ENCODE peak calls at places on chromosomes 5 and 9, in nine cellular contexts. H is fibroblast of lung, K is mesendoderm, F is GM23248, R is GM12878, T is H9, Q is Karpas-422, Y is IMR-90, J is K562. N is an unnamed sample.
A peak's percentile ranks its signal among the peaks of the same experiment; 100 is the strongest.

GRCh38 chr5:10332301-10332700 is 21.2 kb upstream of the MARCHF6 start:
- DNase-seq in H (no peak), K (no peak), F (no peak), R (no peak), T (no peak), Q (no peak), Y (no peak), J (no peak), N (no peak)

GRCh38 chr9:117121331-117121730 is 293.5 kb downstream of the ASTN2 start:
- DNase-seq in H (no peak), K (no peak), F (no peak), R (no peak), T (no peak), Q (no peak), Y (no peak), J (no peak), N (no peak)

GRCh38 chr5:128773378-128773777 is 191.9 kb upstream of the SLC27A6 start:
- DNase-seq in H (no peak), K (no peak), F (no peak), R (no peak), T (no peak), Q (no peak), Y (no peak), J (no peak), N (no peak)

GRCh38 chr5:40570408-40571129 is 109.1 kb upstream of the PTGER4 start:
- DNase-seq in H (peak; percentile 72), K (no peak), F (peak; percentile 85), R (peak; percentile 26), T (no peak), Q (no peak), Y (peak; percentile 90), J (no peak), N (no peak)

GRCh38 chr9:80561526-80561925 is 989.8 kb downstream of the TLE4 start:
- DNase-seq in H (no peak), K (no peak), F (no peak), R (no peak), T (no peak), Q (no peak), Y (no peak), J (no peak), N (no peak)

GRCh38 chr9:9108641-9109040 is 1309.1 kb upstream of the DMAC1 start:
- DNase-seq in H (no peak), K (peak; percentile 72), F (no peak), R (no peak), T (no peak), Q (no peak), Y (no peak), J (no peak), N (no peak)

GRCh38 chr9:9612270-9612669 is 1000.5 kb downstream of the PTPRD start:
- DNase-seq in H (no peak), K (no peak), F (no peak), R (peak; percentile 3), T (no peak), Q (no peak), Y (no peak), J (no peak), N (no peak)

GRCh38 chr9:126309427-126310179 is 17.0 kb upstream of the MVB12B start:
- DNase-seq in H (no peak), K (no peak), F (no peak), R (no peak), T (no peak), Q (no peak), Y (no peak), J (no peak), N (no peak)

GRCh38 chr5:9888517-9888916 is 258.4 kb upstream of the TAS2R1 start:
- DNase-seq in H (peak; percentile 80), K (no peak), F (peak; percentile 91), R (no peak), T (no peak), Q (no peak), Y (peak; percentile 96), J (no peak), N (no peak)

GRCh38 chr9:135349963-135350360 is 129.6 kb upstream of the PPP1R26 start:
- DNase-seq in H (no peak), K (no peak), F (no peak), R (no peak), T (no peak), Q (no peak), Y (no peak), J (no peak), N (no peak)

GRCh38 chr9:97386733-97387503 is 25.0 kb upstream of the TDRD7 start:
- DNase-seq in H (peak; percentile 63), K (peak; percentile 85), F (peak; percentile 81), R (no peak), T (peak; percentile 88), Q (peak; percentile 84), Y (peak; percentile 56), J (peak; percentile 86), N (peak; percentile 73)

GRCh38 chr5:119187776-119188529 is 117.1 kb downstream of the DMXL1 start:
- DNase-seq in H (no peak), K (no peak), F (no peak), R (no peak), T (no peak), Q (no peak), Y (no peak), J (no peak), N (no peak)

GRCh38 chr5:127136908-127137307 is 63.6 kb upstream of the C5orf63 start:
- DNase-seq in H (no peak), K (no peak), F (no peak), R (no peak), T (no peak), Q (no peak), Y (no peak), J (no peak), N (no peak)

GRCh38 chr5:170312666-170313065 is 15.1 kb upstream of the LCP2 start:
- DNase-seq in H (no peak), K (no peak), F (peak; percentile 53), R (no peak), T (no peak), Q (peak; percentile 59), Y (peak; percentile 3), J (no peak), N (no peak)
- H3K27me3 ChIP-seq in H (no peaks in the 10 kb centered on the region), K (no peaks in the 10 kb centered on the region), F (peaks cover 28% of the 10 kb centered on the region), R (no peaks in the 10 kb centered on the region), T (no peaks in the 10 kb centered on the region), Q (no peaks in the 10 kb centered on the region), Y (no peaks in the 10 kb centered on the region), J (no peaks in the 10 kb centered on the region), N (no peaks in the 10 kb centered on the region)

DNA sequence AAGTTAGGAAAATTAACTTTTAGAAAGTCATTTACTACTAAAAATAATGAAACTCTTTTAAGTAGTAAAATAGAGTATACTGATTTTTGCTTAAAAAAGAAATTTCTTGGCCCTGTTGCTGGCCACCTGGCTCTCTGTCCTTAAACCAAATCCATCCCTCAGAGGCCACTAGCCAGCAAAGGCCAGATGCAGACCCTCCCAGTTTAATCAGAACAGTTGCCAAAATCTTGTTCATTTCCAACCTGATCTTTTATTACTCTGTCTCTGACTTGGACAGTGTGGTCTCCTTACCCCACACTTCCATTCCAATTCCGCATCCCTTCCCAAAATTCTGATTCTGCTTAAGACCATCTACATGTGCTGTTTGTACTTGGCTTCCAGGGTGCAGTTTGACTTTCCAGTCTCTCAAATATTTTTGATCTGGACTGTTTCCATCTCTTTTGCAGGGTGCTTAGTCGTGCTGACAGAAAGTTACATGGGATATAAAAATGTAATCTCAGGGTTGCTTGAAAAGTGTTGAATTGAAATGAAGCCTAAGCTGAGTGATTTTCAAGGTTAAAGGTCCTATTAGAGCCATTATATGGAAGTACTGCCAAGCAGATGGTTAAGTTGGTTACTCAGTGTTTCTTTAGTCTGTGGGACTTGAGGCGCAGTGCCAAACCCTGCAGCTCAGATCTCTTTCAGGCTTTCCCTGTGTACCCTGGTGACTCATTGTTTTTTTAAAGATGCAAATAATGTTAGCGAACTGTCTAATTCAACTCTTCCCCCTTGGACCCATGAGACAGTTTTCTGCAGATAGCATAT is 18.4 kb upstream of the DCP2 start:
- DNase-seq in H (peak; percentile 98), K (no peak), F (peak; percentile 98), R (peak; percentile 57), T (no peak), Q (no peak), Y (peak; percentile 98), J (no peak), N (no peak)
- H3K4me2 ChIP-seq in H (peak overlapping the region; percentile 80), K (no peak overlapping the region), F (peak overlapping the region; percentile 41), R (peak overlapping the region; percentile 47), T (no peak overlapping the region), Q (no peak overlapping the region), Y (peak overlapping the region; percentile 12), J (no peak overlapping the region), N (no peak overlapping the region)

DNA sequence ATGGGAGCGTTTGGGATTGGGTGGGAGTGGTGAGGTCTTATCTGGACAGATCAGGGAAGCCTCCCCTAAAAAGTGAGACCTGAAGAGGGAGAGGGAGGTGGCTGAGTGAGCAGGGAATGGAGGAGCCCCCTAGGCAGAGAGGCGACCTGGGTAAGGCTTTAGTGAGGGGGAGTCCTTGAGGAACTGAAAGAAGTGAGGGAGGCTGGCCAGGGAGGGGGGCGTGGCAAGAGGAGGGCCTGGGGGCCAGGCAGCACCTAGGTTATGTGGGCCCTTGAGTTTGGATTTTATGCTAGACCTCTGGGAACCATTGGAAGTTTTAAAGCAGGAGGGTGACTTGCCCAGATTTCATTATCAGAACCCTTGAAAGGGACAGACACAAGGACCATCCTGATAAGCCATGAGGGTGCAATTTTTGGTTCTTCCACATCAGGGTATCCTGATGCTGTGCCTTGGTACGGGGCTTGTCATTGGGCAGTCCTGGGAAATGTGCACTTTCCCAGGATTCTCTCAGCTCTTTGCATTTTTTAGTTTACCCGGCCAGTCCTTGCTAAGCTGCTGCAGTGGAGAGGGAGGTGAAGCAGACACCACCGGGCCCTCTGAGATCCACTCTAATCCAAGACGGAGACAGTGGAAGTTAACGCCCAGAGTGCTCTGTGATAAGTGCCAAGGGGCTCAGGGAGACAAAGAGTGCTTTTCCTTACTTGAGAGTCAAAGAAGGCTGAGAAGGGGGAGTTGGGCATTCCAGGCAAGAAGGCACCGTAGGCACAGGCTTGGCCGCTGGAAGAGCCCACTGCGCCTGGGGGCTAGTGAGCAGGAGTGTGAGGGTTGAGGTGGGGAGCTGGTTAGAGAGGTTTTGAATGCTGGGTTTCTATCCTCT is 16.1 kb downstream of the GSN start:
- DNase-seq in H (no peak), K (no peak), F (no peak), R (no peak), T (no peak), Q (no peak), Y (no peak), J (peak; percentile 51), N (no peak)
- H3K27me3 ChIP-seq in H (no peaks in the 10 kb centered on the region), K (no peaks in the 10 kb centered on the region), F (no peaks in the 10 kb centered on the region), R (no peaks in the 10 kb centered on the region), T (peaks cover 69% of the 10 kb centered on the region), Q (no peaks in the 10 kb centered on the region), Y (no peaks in the 10 kb centered on the region), J (no peaks in the 10 kb centered on the region), N (no peaks in the 10 kb centered on the region)

GRCh38 chr9:111005711-111006482 is 32.4 kb downstream of the LPAR1 start:
- DNase-seq in H (peak; percentile 68), K (no peak), F (no peak), R (no peak), T (no peak), Q (no peak), Y (peak; percentile 50), J (no peak), N (no peak)

GRCh38 chr9:111013707-111014106 is 24.6 kb downstream of the LPAR1 start:
- DNase-seq in H (no peak), K (no peak), F (no peak), R (no peak), T (no peak), Q (no peak), Y (no peak), J (no peak), N (no peak)

GRCh38 chr9:111013250-111013649 is 25.0 kb downstream of the LPAR1 start:
- DNase-seq in H (no peak), K (no peak), F (no peak), R (no peak), T (no peak), Q (no peak), Y (no peak), J (no peak), N (no peak)

GRCh38 chr9:111003182-111003581 is 35.1 kb downstream of the LPAR1 start:
- DNase-seq in H (no peak), K (no peak), F (no peak), R (no peak), T (no peak), Q (no peak), Y (no peak), J (no peak), N (no peak)

GRCh38 chr9:111008148-111009075 is 29.9 kb downstream of the LPAR1 start:
- DNase-seq in H (no peak), K (no peak), F (no peak), R (no peak), T (no peak), Q (no peak), Y (peak; percentile 48), J (no peak), N (no peak)
- H3K4me2 ChIP-seq in H (no peak overlapping the region), K (no peak overlapping the region), F (no peak overlapping the region), R (no peak overlapping the region), T (no peak overlapping the region), Q (no peak overlapping the region), Y (no peak overlapping the region), J (no peak overlapping the region), N (no peak overlapping the region)